ENCODE peak calls at places on chromosomes 13 and 19, in five cellular contexts. One of them, this sample, is unnamed.

GRCh38 chr19:33005440-33005839 is 33.4 kb downstream of the FAAP24 start:
- DNase-seq in AG04449: no peak
- DNase-seq in fibroblast of lung: no peak
- DNase-seq in natural killer cell: no peak
- DNase-seq in progenitor cell of endocrine pancreas: no peak
- DNase-seq in this sample: no peak

GRCh38 chr19:43675269-43675879 is 5.4 kb upstream of the PLAUR start:
- DNase-seq in AG04449: no peak
- DNase-seq in fibroblast of lung: peak; percentile 23
- DNase-seq in natural killer cell: no peak
- DNase-seq in progenitor cell of endocrine pancreas: no peak
- DNase-seq in this sample: no peak

GRCh38 chr13:84433024-84433423 is 550.8 kb upstream of the SLITRK1 start:
- DNase-seq in AG04449: peak; percentile 80
- DNase-seq in fibroblast of lung: peak; percentile 4
- DNase-seq in natural killer cell: no peak
- DNase-seq in progenitor cell of endocrine pancreas: no peak
- DNase-seq in this sample: no peak

GRCh38 chr19:55485439-55486011 is 537 bp downstream of the NAT14 start:
- DNase-seq in AG04449: no peak
- DNase-seq in fibroblast of lung: no peak
- DNase-seq in natural killer cell: no peak
- DNase-seq in progenitor cell of endocrine pancreas: no peak
- DNase-seq in this sample: no peak

GRCh38 chr13:73984949-73985691 is 149.1 kb downstream of the KLF12 start:
- DNase-seq in AG04449: no peak
- DNase-seq in fibroblast of lung: no peak
- DNase-seq in natural killer cell: no peak
- DNase-seq in progenitor cell of endocrine pancreas: no peak
- DNase-seq in this sample: no peak

GRCh38 chr19:33490041-33490451 is 31.5 kb downstream of the PEPD start:
- DNase-seq in AG04449: no peak
- DNase-seq in fibroblast of lung: no peak
- DNase-seq in natural killer cell: no peak
- DNase-seq in progenitor cell of endocrine pancreas: no peak
- DNase-seq in this sample: no peak

GRCh38 chr19:492091-492531 is 4.2 kb upstream of the MADCAM1 start:
- DNase-seq in AG04449: no peak
- DNase-seq in fibroblast of lung: no peak
- DNase-seq in natural killer cell: peak; percentile 55
- DNase-seq in progenitor cell of endocrine pancreas: no peak
- DNase-seq in this sample: no peak

GRCh38 chr13:113129921-113130750 is 7.5 kb downstream of the F10 start:
- DNase-seq in AG04449: no peak
- DNase-seq in fibroblast of lung: peak; percentile 15
- DNase-seq in natural killer cell: no peak
- DNase-seq in progenitor cell of endocrine pancreas: peak; percentile 7
- DNase-seq in this sample: peak; percentile 3

GRCh38 chr19:38093587-38093986 is 130.4 kb downstream of the DPF1 start:
- DNase-seq in AG04449: no peak
- DNase-seq in fibroblast of lung: no peak
- DNase-seq in natural killer cell: no peak
- DNase-seq in progenitor cell of endocrine pancreas: no peak
- DNase-seq in this sample: no peak

GRCh38 chr19:16541526-16542044 is 652 bp downstream of the CHERP start:
- DNase-seq in AG04449: no peak
- DNase-seq in fibroblast of lung: no peak
- DNase-seq in natural killer cell: no peak
- DNase-seq in progenitor cell of endocrine pancreas: no peak
- DNase-seq in this sample: no peak

GRCh38 chr13:28819046-28819747 is 942 bp upstream of the MTUS2 start:
- DNase-seq in AG04449: no peak
- DNase-seq in fibroblast of lung: peak; percentile 17
- DNase-seq in natural killer cell: no peak
- DNase-seq in progenitor cell of endocrine pancreas: no peak
- DNase-seq in this sample: no peak

GRCh38 chr19:10120538-10121198 is 969 bp upstream of the EIF3G start:
- DNase-seq in AG04449: peak; percentile 55
- DNase-seq in fibroblast of lung: peak; percentile 73
- DNase-seq in natural killer cell: no peak
- DNase-seq in progenitor cell of endocrine pancreas: no peak
- DNase-seq in this sample: no peak

GRCh38 chr13:72255908-72256307 is 388.9 kb upstream of the DACH1 start:
- DNase-seq in AG04449: no peak
- DNase-seq in fibroblast of lung: peak; percentile 51
- DNase-seq in natural killer cell: no peak
- DNase-seq in progenitor cell of endocrine pancreas: peak; percentile 14
- DNase-seq in this sample: no peak

GRCh38 chr13:33459702-33460101 is 174.1 kb upstream of the STARD13 start:
- DNase-seq in AG04449: no peak
- DNase-seq in fibroblast of lung: no peak
- DNase-seq in natural killer cell: no peak
- DNase-seq in progenitor cell of endocrine pancreas: no peak
- DNase-seq in this sample: no peak

GRCh38 chr13:31045621-31046081 is 113.2 kb downstream of the TEX26 start:
- DNase-seq in AG04449: peak; percentile 73
- DNase-seq in fibroblast of lung: peak; percentile 93
- DNase-seq in natural killer cell: no peak
- DNase-seq in progenitor cell of endocrine pancreas: no peak
- DNase-seq in this sample: no peak

GRCh38 chr13:35210234-35210633 is 266.3 kb downstream of the MAB21L1 start:
- DNase-seq in AG04449: no peak
- DNase-seq in fibroblast of lung: peak; percentile 35
- DNase-seq in natural killer cell: no peak
- DNase-seq in progenitor cell of endocrine pancreas: no peak
- DNase-seq in this sample: no peak

GRCh38 chr19:7904074-7905020 is 670 bp downstream of the MAP2K7 start:
- DNase-seq in AG04449: no peak
- DNase-seq in fibroblast of lung: no peak
- DNase-seq in natural killer cell: peak; percentile 90
- DNase-seq in progenitor cell of endocrine pancreas: no peak
- DNase-seq in this sample: no peak

GRCh38 chr19:38211206-38211605 is 12.8 kb downstream of the DPF1 start:
- DNase-seq in AG04449: no peak
- DNase-seq in fibroblast of lung: peak; percentile 20
- DNase-seq in natural killer cell: no peak
- DNase-seq in progenitor cell of endocrine pancreas: no peak
- DNase-seq in this sample: no peak

GRCh38 chr13:106573855-106574254 is 5.9 kb upstream of the ARGLU1 start:
- DNase-seq in AG04449: no peak
- DNase-seq in fibroblast of lung: peak; percentile 43
- DNase-seq in natural killer cell: no peak
- DNase-seq in progenitor cell of endocrine pancreas: no peak
- DNase-seq in this sample: no peak

GRCh38 chr13:44303681-44304432 is 69.8 kb upstream of the SERP2 start:
- DNase-seq in AG04449: no peak
- DNase-seq in fibroblast of lung: no peak
- DNase-seq in natural killer cell: no peak
- DNase-seq in progenitor cell of endocrine pancreas: no peak
- DNase-seq in this sample: no peak

GRCh38 chr13:63393112-63393511 is 1977.5 kb upstream of the PCDH20 start:
- DNase-seq in AG04449: no peak
- DNase-seq in fibroblast of lung: no peak
- DNase-seq in natural killer cell: no peak
- DNase-seq in progenitor cell of endocrine pancreas: no peak
- DNase-seq in this sample: no peak
- TF ChIP-seq CTCF in AG04449: no peak
- TF ChIP-seq CTCF in fibroblast of lung: no peak
- TF ChIP-seq CTCF in natural killer cell: no peak
- TF ChIP-seq CTCF in progenitor cell of endocrine pancreas: no peak
- TF ChIP-seq CTCF in this sample: no peak

GRCh38 chr13:27283906-27284523 is 13.4 kb downstream of the RASL11A start:
- DNase-seq in AG04449: no peak
- DNase-seq in fibroblast of lung: peak; percentile 66
- DNase-seq in natural killer cell: no peak
- DNase-seq in progenitor cell of endocrine pancreas: no peak
- DNase-seq in this sample: no peak
- TF ChIP-seq CTCF in AG04449: peak; percentile 48
- TF ChIP-seq CTCF in fibroblast of lung: peak; percentile 42
- TF ChIP-seq CTCF in natural killer cell: no peak
- TF ChIP-seq CTCF in progenitor cell of endocrine pancreas: no peak
- TF ChIP-seq CTCF in this sample: no peak

GRCh38 chr13:45925151-45925550 is 73.6 kb upstream of the SIAH3 start:
- DNase-seq in AG04449: no peak
- DNase-seq in fibroblast of lung: peak; percentile 5
- DNase-seq in natural killer cell: no peak
- DNase-seq in progenitor cell of endocrine pancreas: no peak
- DNase-seq in this sample: no peak
- TF ChIP-seq CTCF in AG04449: no peak
- TF ChIP-seq CTCF in fibroblast of lung: no peak
- TF ChIP-seq CTCF in natural killer cell: no peak
- TF ChIP-seq CTCF in progenitor cell of endocrine pancreas: no peak
- TF ChIP-seq CTCF in this sample: no peak

GRCh38 chr19:19637523-19638251 is 5.8 kb downstream of the GMIP start:
- DNase-seq in AG04449: no peak
- DNase-seq in fibroblast of lung: no peak
- DNase-seq in natural killer cell: no peak
- DNase-seq in progenitor cell of endocrine pancreas: no peak
- DNase-seq in this sample: no peak
- TF ChIP-seq CTCF in AG04449: no peak
- TF ChIP-seq CTCF in fibroblast of lung: no peak
- TF ChIP-seq CTCF in natural killer cell: no peak
- TF ChIP-seq CTCF in progenitor cell of endocrine pancreas: no peak
- TF ChIP-seq CTCF in this sample: no peak

GRCh38 chr13:52847682-52848432 is 583 bp downstream of the PCDH8 start:
- DNase-seq in AG04449: no peak
- DNase-seq in fibroblast of lung: no peak
- DNase-seq in natural killer cell: no peak
- DNase-seq in progenitor cell of endocrine pancreas: no peak
- DNase-seq in this sample: no peak

GRCh38 chr13:52845334-52845761 is 3.1 kb downstream of the PCDH8 start:
- DNase-seq in AG04449: no peak
- DNase-seq in fibroblast of lung: no peak
- DNase-seq in natural killer cell: no peak
- DNase-seq in progenitor cell of endocrine pancreas: peak; percentile 34
- DNase-seq in this sample: no peak

GRCh38 chr13:52846567-52847321 is 1.7 kb downstream of the PCDH8 start:
- DNase-seq in AG04449: no peak
- DNase-seq in fibroblast of lung: peak; percentile 7
- DNase-seq in natural killer cell: no peak
- DNase-seq in progenitor cell of endocrine pancreas: peak; percentile 90
- DNase-seq in this sample: no peak

GRCh38 chr13:52847322-52847681 is 1.1 kb downstream of the PCDH8 start:
- DNase-seq in AG04449: no peak
- DNase-seq in fibroblast of lung: no peak
- DNase-seq in natural killer cell: no peak
- DNase-seq in progenitor cell of endocrine pancreas: no peak
- DNase-seq in this sample: no peak

DNA sequence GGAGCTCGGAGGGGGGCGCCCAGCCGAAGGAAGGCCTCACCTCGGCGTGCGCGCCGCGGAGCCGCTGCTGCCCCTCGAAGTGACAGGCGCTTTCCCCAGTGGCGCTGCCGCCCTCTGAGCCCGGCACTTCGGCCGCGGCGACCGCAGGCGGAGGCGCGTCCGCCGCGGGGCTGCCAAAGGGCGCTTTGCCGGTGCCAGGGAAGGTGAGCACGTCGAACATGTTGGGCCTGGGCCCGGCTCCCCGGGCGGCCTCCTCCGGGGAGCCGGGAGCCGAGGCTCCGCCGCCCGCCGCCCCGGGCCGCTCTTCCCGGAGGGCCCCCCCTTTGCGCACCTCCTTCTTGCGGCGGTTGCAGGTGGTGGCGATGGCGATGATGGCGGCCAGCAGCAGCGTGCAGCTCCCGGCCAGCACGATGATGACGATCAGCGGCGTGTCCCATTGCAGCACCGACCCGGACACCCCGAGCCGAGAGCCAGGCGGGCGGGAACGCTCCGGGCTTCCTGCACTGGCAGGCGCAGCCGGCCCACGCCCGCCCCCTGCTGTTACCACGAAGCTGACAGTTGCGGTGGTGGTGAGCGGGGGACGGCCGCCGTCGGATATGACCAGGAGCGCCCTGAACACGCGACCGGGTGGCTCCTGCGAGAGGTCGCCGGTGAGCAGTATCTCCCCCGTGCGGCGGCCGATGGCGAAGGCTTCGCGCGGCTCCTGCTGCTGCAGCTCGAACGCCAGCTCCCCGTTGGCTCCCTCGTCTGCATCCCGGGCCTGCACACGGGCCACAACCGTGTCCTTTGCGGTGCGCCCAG is 2.5 kb downstream of the PCDH8 start:
- DNase-seq in AG04449: no peak
- DNase-seq in fibroblast of lung: peak; percentile 1
- DNase-seq in natural killer cell: no peak
- DNase-seq in progenitor cell of endocrine pancreas: peak; percentile 65
- DNase-seq in this sample: no peak
- TF ChIP-seq CTCF in AG04449: no peak
- TF ChIP-seq CTCF in fibroblast of lung: no peak
- TF ChIP-seq CTCF in natural killer cell: no peak
- TF ChIP-seq CTCF in progenitor cell of endocrine pancreas: peak; percentile 61
- TF ChIP-seq CTCF in this sample: no peak

DNA sequence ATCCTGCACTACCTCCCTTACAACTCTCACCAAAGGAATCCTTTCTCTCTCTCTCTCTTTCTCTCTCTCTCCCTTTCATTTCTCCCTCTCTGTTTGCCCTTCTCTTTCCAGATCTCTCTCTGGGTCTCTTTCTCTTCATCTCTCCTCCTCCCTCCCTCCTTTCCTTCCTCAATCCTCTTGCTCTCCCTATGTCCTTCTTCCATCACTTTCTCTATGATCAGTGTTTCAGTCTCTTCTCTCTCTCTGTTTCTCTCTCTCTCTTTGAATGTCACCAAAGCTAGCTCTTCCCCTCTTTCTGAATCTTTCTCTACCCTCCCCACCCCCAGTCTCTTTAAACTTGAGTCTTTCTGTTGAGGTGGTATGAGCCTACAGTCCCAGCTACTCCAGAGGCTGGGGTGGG is 19.8 kb upstream of the KLK4 start:
- DNase-seq in AG04449: no peak
- DNase-seq in fibroblast of lung: no peak
- DNase-seq in natural killer cell: no peak
- DNase-seq in progenitor cell of endocrine pancreas: no peak
- DNase-seq in this sample: no peak
- TF ChIP-seq CTCF in AG04449: no peak
- TF ChIP-seq CTCF in fibroblast of lung: no peak
- TF ChIP-seq CTCF in natural killer cell: no peak
- TF ChIP-seq CTCF in progenitor cell of endocrine pancreas: no peak
- TF ChIP-seq CTCF in this sample: no peak

GRCh38 chr19:50794778-50795664 is 4.8 kb downstream of the ACP4 start:
- DNase-seq in AG04449: no peak
- DNase-seq in fibroblast of lung: no peak
- DNase-seq in natural killer cell: no peak
- DNase-seq in progenitor cell of endocrine pancreas: no peak
- DNase-seq in this sample: no peak
- TF ChIP-seq CTCF in AG04449: no peak
- TF ChIP-seq CTCF in fibroblast of lung: no peak
- TF ChIP-seq CTCF in natural killer cell: no peak
- TF ChIP-seq CTCF in progenitor cell of endocrine pancreas: peak; percentile 18
- TF ChIP-seq CTCF in this sample: no peak

GRCh38 chr13:95030948-95031347 is 270.3 kb downstream of the ABCC4 start:
- DNase-seq in AG04449: no peak
- DNase-seq in fibroblast of lung: no peak
- DNase-seq in natural killer cell: no peak
- DNase-seq in progenitor cell of endocrine pancreas: no peak
- DNase-seq in this sample: no peak
- TF ChIP-seq CTCF in AG04449: no peak
- TF ChIP-seq CTCF in fibroblast of lung: no peak
- TF ChIP-seq CTCF in natural killer cell: no peak
- TF ChIP-seq CTCF in progenitor cell of endocrine pancreas: no peak
- TF ChIP-seq CTCF in this sample: no peak